ENCODE peak calls at places on chromosomes 6 and 20, in eight cellular contexts. J, E, I, K, F, S, G and N are unnamed samples.

GRCh38 chr6:141301779-141302178 is 830.9 kb upstream of the GJE1 start:
- DNase-seq in J (no peak), E (no peak), I (no peak), K (no peak), F (no peak), S (no peak), G (no peak), N (no peak)

GRCh38 chr6:154893927-154894326 is 101.2 kb upstream of the TIAM2 start:
- DNase-seq in J (no peak), E (no peak), I (no peak), K (no peak), F (no peak), S (no peak), G (no peak), N (no peak)

GRCh38 chr6:149150999-149151398 is 166.5 kb upstream of the TAB2 start:
- DNase-seq in J (no peak), E (no peak), I (no peak), K (no peak), F (no peak), S (no peak), G (no peak), N (no peak)

GRCh38 chr20:62587757-62588402 is 54.4 kb upstream of the SLCO4A1 start:
- DNase-seq in J (no peak), E (no peak), I (peak; percentile 72), K (no peak), F (no peak), S (no peak), G (no peak), N (no peak)

GRCh38 chr6:27871919-27872633 is 40.1 kb downstream of the OR2B2 start:
- DNase-seq in J (peak; percentile 59), E (peak; percentile 91), I (peak; percentile 89), K (peak; percentile 85), F (peak; percentile 84), S (peak; percentile 80), G (no peak), N (peak; percentile 30)

GRCh38 chr6:33199687-33200233 is 705 bp downstream of the RXRB start:
- DNase-seq in J (peak; percentile 53), E (peak; percentile 89), I (no peak), K (peak; percentile 75), F (peak; percentile 86), S (peak; percentile 86), G (no peak), N (no peak)

GRCh38 chr6:144294016-144294415 is 8.9 kb downstream of the UTRN start:
- DNase-seq in J (no peak), E (no peak), I (no peak), K (no peak), F (no peak), S (no peak), G (no peak), N (no peak)

GRCh38 chr20:15195378-15195777 is 858.0 kb upstream of the FLRT3 start:
- DNase-seq in J (no peak), E (no peak), I (no peak), K (no peak), F (no peak), S (no peak), G (no peak), N (no peak)

GRCh38 chr6:44301106-44301505 is 12.0 kb downstream of the AARS2 start:
- DNase-seq in J (no peak), E (no peak), I (no peak), K (no peak), F (no peak), S (no peak), G (peak; percentile 74), N (no peak)

GRCh38 chr20:48474022-48474421 is 353.8 kb downstream of the PREX1 start:
- DNase-seq in J (no peak), E (no peak), I (no peak), K (no peak), F (no peak), S (no peak), G (no peak), N (no peak)

GRCh38 chr6:53896237-53896636 is 101.4 kb downstream of the LRRC1 start:
- DNase-seq in J (no peak), E (no peak), I (no peak), K (no peak), F (no peak), S (no peak), G (no peak), N (no peak)

GRCh38 chr6:84466521-84466920 is 239.1 kb upstream of the CEP162 start:
- DNase-seq in J (peak; percentile 35), E (no peak), I (no peak), K (no peak), F (no peak), S (no peak), G (no peak), N (no peak)

GRCh38 chr20:16124911-16125776 is 448.1 kb downstream of the KIF16B start:
- DNase-seq in J (no peak), E (no peak), I (no peak), K (no peak), F (no peak), S (no peak), G (no peak), N (no peak)

GRCh38 chr6:38047562-38047961 is 228.0 kb downstream of the ZFAND3 start:
- DNase-seq in J (no peak), E (no peak), I (no peak), K (no peak), F (no peak), S (no peak), G (no peak), N (no peak)

GRCh38 chr20:42018979-42019378 is 400.8 kb upstream of the CHD6 start:
- DNase-seq in J (no peak), E (no peak), I (no peak), K (no peak), F (no peak), S (no peak), G (no peak), N (no peak)

GRCh38 chr6:114075777-114076176 is 104.8 kb upstream of the HDAC2 start:
- DNase-seq in J (no peak), E (no peak), I (no peak), K (no peak), F (no peak), S (no peak), G (no peak), N (no peak)

GRCh38 chr6:11764250-11764604 is 14.4 kb downstream of the ADTRP start:
- DNase-seq in J (no peak), E (no peak), I (no peak), K (no peak), F (no peak), S (no peak), G (no peak), N (no peak)
- H3K4me1 ChIP-seq in J (peaks cover 42% of the 10 kb centered on the region), E (peaks cover 3% of the 10 kb centered on the region), I (no peaks in the 10 kb centered on the region), K (peaks cover 73% of the 10 kb centered on the region), F (peaks cover 34% of the 10 kb centered on the region), S (peaks cover 44% of the 10 kb centered on the region), G (peaks cover 48% of the 10 kb centered on the region), N (peaks cover 6% of the 10 kb centered on the region)

GRCh38 chr20:64222851-64223525 is 32.6 kb upstream of the PCMTD2 start:
- DNase-seq in J (no peak), E (no peak), I (no peak), K (peak; percentile 72), F (no peak), S (no peak), G (no peak), N (peak; percentile 62)

GRCh38 chr20:64223526-64224067 is 32.0 kb upstream of the PCMTD2 start:
- DNase-seq in J (no peak), E (no peak), I (peak; percentile 88), K (no peak), F (no peak), S (no peak), G (no peak), N (peak; percentile 66)

GRCh38 chr20:64220891-64221527 is 34.5 kb upstream of the PCMTD2 start:
- DNase-seq in J (no peak), E (no peak), I (no peak), K (no peak), F (no peak), S (no peak), G (no peak), N (no peak)

GRCh38 chr20:64220420-64220819 is 35.1 kb upstream of the PCMTD2 start:
- DNase-seq in J (no peak), E (no peak), I (no peak), K (no peak), F (no peak), S (no peak), G (no peak), N (no peak)

GRCh38 chr20:64222273-64222672 is 33.3 kb upstream of the PCMTD2 start:
- DNase-seq in J (no peak), E (no peak), I (no peak), K (peak; percentile 26), F (no peak), S (no peak), G (no peak), N (no peak)
- TF ChIP-seq CTCF in J (no peak), E (no peak), I (no peak), K (peak; percentile 4), F (no peak), S (no peak), G (no peak), N (no peak)

GRCh38 chr6:11700118-11700718 is 78.4 kb downstream of the ADTRP start:
- DNase-seq in J (peak; percentile 26), E (peak; percentile 50), I (no peak), K (no peak), F (no peak), S (no peak), G (no peak), N (no peak)
- TF ChIP-seq EP300 in J (no peak), E (no peak), I (no peak), K (no peak), F (no peak), S (no peak), G (no peak), N (no peak)

DNA sequence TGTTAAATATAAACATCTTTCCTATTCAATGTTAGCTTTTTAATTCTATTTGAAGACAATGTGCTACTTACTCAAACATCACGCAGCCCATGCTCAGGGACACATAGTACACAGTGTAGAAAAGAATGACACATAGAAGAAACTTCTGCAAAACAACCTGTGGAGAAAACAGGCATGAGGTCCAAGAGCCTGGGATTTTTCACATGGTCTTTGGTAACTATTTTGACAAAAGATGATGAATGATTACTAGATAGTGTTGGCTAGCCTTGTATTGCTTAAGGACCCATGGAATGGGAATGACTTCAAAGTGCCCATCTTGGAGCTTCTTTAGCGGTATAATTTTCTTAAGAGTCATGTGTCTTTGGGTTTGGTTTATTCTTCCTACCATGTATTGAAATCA is 15.4 kb downstream of the TMEM244 start:
- DNase-seq in J (no peak), E (no peak), I (no peak), K (no peak), F (no peak), S (no peak), G (no peak), N (no peak)
- H3K4me1 ChIP-seq in J (no peaks in the 10 kb centered on the region), E (no peaks in the 10 kb centered on the region), I (peaks cover 2% of the 10 kb centered on the region), K (no peaks in the 10 kb centered on the region), F (no peaks in the 10 kb centered on the region), S (no peaks in the 10 kb centered on the region), G (no peaks in the 10 kb centered on the region), N (no peaks in the 10 kb centered on the region)

GRCh38 chr6:153503810-153504209 is 372.7 kb upstream of the RGS17 start:
- DNase-seq in J (no peak), E (no peak), I (peak; percentile 52), K (no peak), F (no peak), S (no peak), G (no peak), N (no peak)
- TF ChIP-seq CTCF in J (no peak), E (peak; percentile 30), I (peak; percentile 47), K (no peak), F (no peak), S (no peak), G (no peak), N (no peak)

GRCh38 chr6:111417181-111417585 is 65.8 kb downstream of the REV3L start:
- DNase-seq in J (no peak), E (peak; percentile 58), I (no peak), K (no peak), F (no peak), S (peak; percentile 79), G (no peak), N (no peak)
- TF ChIP-seq EP300 in J (no peak), E (peak; percentile 82), I (no peak), K (no peak), F (no peak), S (no peak), G (no peak), N (no peak)